ENCODE peak calls at places on chromosomes 4 and X, in seven cellular contexts. S is cardiac fibroblast, G is GM12865, U is foreskin fibroblast, L is AG20443, W is suprapubic skin, Q is mucosa of descending colon. R is an unnamed sample.

GRCh38 chrX:11864171-11864570 is 106.1 kb downstream of the MSL3 start:
- DNase-seq in G (no peak), U (no peak), S (no peak), L (no peak), W (no peak), Q (no peak), R (no peak)

GRCh38 chrX:46575991-46576392 is 2.4 kb downstream of the CHST7 start:
- DNase-seq in L (peak; percentile 20), S (peak; percentile 73), Q (no peak), U (peak; percentile 69), G (no peak), W (no peak), R (no peak)

GRCh38 chr4:125303058-125303457 is 11.7 kb upstream of the FAT4 start:
- DNase-seq in Q (no peak), G (no peak), W (no peak), S (no peak), U (peak; percentile 55), L (no peak), R (no peak)

GRCh38 chrX:12469296-12469695 is 321.9 kb upstream of the PRPS2 start:
- DNase-seq in W (no peak), Q (no peak), L (no peak), S (no peak), G (no peak), U (no peak), R (no peak)

GRCh38 chr4:34181891-34182290 is 2062.4 kb downstream of the ARAP2 start:
- DNase-seq in U (peak; percentile 80), W (no peak), L (no peak), Q (no peak), G (no peak), S (peak; percentile 92), R (peak; percentile 80)

GRCh38 chr4:85565761-85566480 is 91.0 kb downstream of the ARHGAP24 start:
- DNase-seq in G (peak; percentile 9), Q (no peak), U (no peak), L (peak; percentile 33), W (no peak), S (peak; percentile 72), R (peak; percentile 26)

GRCh38 chr4:143089291-143089690 is 95.4 kb upstream of the USP38 start:
- DNase-seq in S (no peak), G (no peak), L (no peak), W (no peak), U (no peak), Q (no peak), R (no peak)

GRCh38 chr4:1400861-1401408 is 5.3 kb downstream of the NKX1-1 start:
- DNase-seq in S (no peak), W (no peak), Q (peak; percentile 10), U (no peak), G (no peak), L (no peak), R (no peak)

GRCh38 chrX:151240237-151240636 is 63.9 kb downstream of the GPR50 start:
- DNase-seq in U (no peak), Q (no peak), S (no peak), G (no peak), W (no peak), L (no peak), R (no peak)

GRCh38 chr4:94442251-94442650 is 9.5 kb upstream of the PDLIM5 start:
- DNase-seq in G (no peak), W (no peak), S (peak; percentile 3), U (peak; percentile 25), Q (no peak), L (no peak), R (no peak)

GRCh38 chr4:2809610-2810180 is 16.8 kb downstream of the SH3BP2 start:
- DNase-seq in W (no peak), G (no peak), Q (no peak), S (no peak), L (no peak), U (no peak), R (no peak)

GRCh38 chr4:140308366-140309123 is 64.9 kb upstream of the SCOC start:
- DNase-seq in U (peak; percentile 89), Q (no peak), L (peak; percentile 76), W (no peak), S (peak; percentile 95), G (no peak), R (peak; percentile 91)

GRCh38 chr4:101500742-101501141 is 153.4 kb upstream of the PPP3CA start:
- DNase-seq in G (no peak), Q (no peak), L (no peak), U (peak; percentile 3), W (no peak), S (no peak), R (no peak)